ENCODE peak calls at places on chromosomes 16 and 17, in seven cellular contexts. W, F, G, N, Y, A and C are unnamed samples.

GRCh38 chr17:65064452-65065019 is 8.0 kb upstream of the GNA13 start:
- DNase-seq in G (no peak), Y (no peak), A (no peak), F (no peak), W (peak), N (no peak), C (no peak)

GRCh38 chr17:4738136-4739121 is 1.2 kb upstream of the ZMYND15 start:
- DNase-seq in N (no peak), F (peak), G (peak), Y (no peak), A (no peak), W (no peak), C (no peak)

GRCh38 chr17:36072431-36073121 is 8.5 kb downstream of the CCL18 start:
- DNase-seq in G (peak), N (no peak), Y (no peak), W (no peak), A (no peak), F (peak), C (peak)

GRCh38 chr16:66049865-66050264 is 316.6 kb upstream of the CDH5 start:
- DNase-seq in N (no peak), A (no peak), Y (no peak), W (no peak), G (no peak), F (no peak), C (no peak)

GRCh38 chr17:17391575-17392370 is 85.0 kb upstream of the MED9 start:
- DNase-seq in Y (no peak), A (no peak), F (peak), N (no peak), G (no peak), W (no peak), C (no peak)

GRCh38 chr16:82185012-82185411 is 15.0 kb upstream of the MPHOSPH6 start:
- DNase-seq in F (no peak), A (no peak), G (no peak), W (no peak), Y (no peak), N (no peak), C (no peak)

GRCh38 chr16:78494674-78495073 is 395.2 kb downstream of the WWOX start:
- DNase-seq in Y (no peak), N (no peak), A (no peak), G (no peak), F (no peak), W (no peak), C (no peak)

GRCh38 chr16:72763927-72764628 is 283.9 kb downstream of the ZFHX3 start:
- DNase-seq in G (no peak), A (no peak), N (no peak), F (no peak), Y (no peak), W (no peak), C (no peak)

GRCh38 chr16:53865492-53865863 is 161.5 kb downstream of the FTO start:
- DNase-seq in A (no peak), W (peak), N (no peak), F (no peak), G (no peak), Y (no peak), C (peak)

GRCh38 chr16:20329392-20330138 is 2.3 kb upstream of the GP2 start:
- DNase-seq in A (no peak), G (no peak), W (no peak), F (no peak), Y (no peak), N (no peak), C (no peak)

GRCh38 chr16:23072084-23072599 is 77.1 kb downstream of the USP31 start:
- DNase-seq in W (peak), Y (peak), N (peak), F (no peak), A (no peak), G (peak), C (no peak)

GRCh38 chr16:81601008-81601428 is 156.4 kb downstream of the CMIP start:
- DNase-seq in Y (no peak), G (no peak), A (no peak), N (peak), W (peak), F (no peak), C (no peak)

GRCh38 chr16:2719328-2720062 is 529 bp downstream of the PRSS27 start:
- DNase-seq in F (no peak), N (peak), A (no peak), Y (no peak), G (peak), W (no peak), C (no peak)

GRCh38 chr16:61581417-61582046 is 454.7 kb downstream of the CDH8 start:
- DNase-seq in Y (no peak), F (no peak), N (no peak), W (no peak), A (no peak), G (no peak), C (no peak)

GRCh38 chr16:64715624-64716023 is 406.2 kb downstream of the CDH11 start:
- DNase-seq in W (no peak), A (no peak), F (no peak), N (no peak), Y (no peak), G (no peak), C (no peak)

GRCh38 chr17:1758812-1759211 is 3.0 kb upstream of the SERPINF1 start:
- DNase-seq in W (no peak), G (no peak), F (no peak), A (no peak), N (no peak), Y (no peak), C (no peak)

DNA sequence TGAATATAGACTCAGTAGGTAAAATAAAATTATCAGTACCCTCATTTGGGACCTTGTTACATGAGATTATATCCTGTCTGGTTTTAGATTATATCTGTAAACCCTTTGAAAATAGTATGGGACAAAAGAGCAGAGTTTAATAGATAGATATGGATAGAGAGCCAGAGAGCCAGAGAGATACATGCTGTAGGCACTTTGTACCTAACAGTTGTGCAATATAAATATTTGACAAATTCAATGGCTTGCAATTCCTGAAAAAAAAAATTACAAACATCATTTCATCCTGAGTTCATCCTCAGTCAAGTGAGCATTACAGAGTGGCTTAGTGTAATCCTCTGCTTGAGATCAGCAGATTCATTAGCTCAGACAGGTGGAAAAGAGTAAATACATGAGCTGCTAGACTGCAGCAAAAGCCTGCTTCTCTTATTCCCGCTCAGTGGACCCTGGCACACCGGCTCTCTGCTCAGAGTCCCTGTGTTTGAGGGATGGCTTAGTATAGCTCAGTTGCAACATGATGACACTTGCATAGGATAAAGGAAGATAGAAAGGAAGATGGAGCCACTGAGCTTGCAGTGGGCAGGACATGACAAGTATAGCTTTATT is 931.6 kb upstream of the GOT2 start:
- DNase-seq in Y (no peak), G (no peak), W (no peak), F (no peak), N (no peak), A (no peak), C (no peak)
- TF ChIP-seq CTCF in Y (no peak), G (no peak), W (no peak), F (no peak), N (no peak), A (no peak), C (no peak)

DNA sequence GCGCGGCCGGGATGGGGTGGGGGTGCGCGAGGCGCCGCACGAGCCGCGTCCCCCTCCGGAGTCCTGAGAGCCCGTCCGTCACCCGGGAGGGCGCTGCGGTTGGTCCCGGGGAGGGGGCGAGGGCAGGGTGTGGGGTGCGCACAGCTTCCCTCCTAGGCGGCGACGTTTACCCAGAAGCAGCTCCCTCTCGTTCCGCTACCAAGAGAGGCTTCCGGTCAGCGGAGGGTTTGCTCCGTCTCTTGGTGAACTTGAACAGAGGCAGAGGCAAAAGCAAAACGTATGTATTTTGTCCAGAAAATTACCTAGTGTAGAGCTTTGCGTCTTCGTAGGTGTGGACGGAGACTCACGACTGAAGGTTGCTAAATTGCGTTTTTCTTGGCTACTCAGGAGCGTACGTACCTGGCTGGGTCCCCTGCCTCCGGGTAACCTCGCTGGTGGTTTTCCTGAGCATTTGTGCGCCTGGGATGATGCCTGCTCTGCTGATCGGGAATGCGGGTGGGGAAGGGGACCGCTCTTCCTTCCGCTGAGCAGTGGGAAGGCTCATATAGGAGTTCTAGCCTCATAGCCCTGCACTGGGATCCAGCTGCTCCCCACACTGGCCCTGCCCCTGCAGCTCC is 824 bp downstream of the WSCD1 start:
- DNase-seq in G (peak), N (no peak), F (no peak), W (no peak), Y (no peak), A (peak), C (peak)
- TF ChIP-seq CTCF in G (no peak), N (no peak), F (no peak), W (no peak), Y (no peak), A (peak), C (no peak)

GRCh38 chr17:13435230-13435629 is 166.5 kb downstream of the HS3ST3A1 start:
- DNase-seq in G (no peak), A (no peak), F (no peak), Y (no peak), W (no peak), N (no peak), C (no peak)
- TF ChIP-seq CTCF in G (no peak), A (no peak), F (no peak), Y (no peak), W (no peak), N (no peak), C (no peak)

GRCh38 chr17:15377200-15377599 is 35.8 kb upstream of the TEKT3 start:
- DNase-seq in A (no peak), N (no peak), F (no peak), Y (no peak), G (no peak), W (peak), C (no peak)

GRCh38 chr17:15379659-15380058 is 38.3 kb upstream of the TEKT3 start:
- DNase-seq in A (no peak), F (no peak), G (no peak), W (no peak), N (no peak), Y (no peak), C (no peak)

GRCh38 chr17:15377608-15378007 is 36.2 kb upstream of the TEKT3 start:
- DNase-seq in G (no peak), W (peak), Y (no peak), N (no peak), A (no peak), F (no peak), C (no peak)

GRCh38 chr17:15380447-15380846 is 39.0 kb upstream of the TEKT3 start:
- DNase-seq in F (no peak), G (no peak), A (no peak), Y (no peak), W (no peak), N (no peak), C (no peak)

GRCh38 chr17:15378243-15378642 is 36.8 kb upstream of the TEKT3 start:
- DNase-seq in G (no peak), F (no peak), N (no peak), W (no peak), A (no peak), Y (no peak), C (no peak)
- TF ChIP-seq CTCF in G (no peak), F (no peak), N (no peak), W (no peak), A (no peak), Y (no peak), C (no peak)